ENCODE peak calls at places on chromosomes 16 and 17, in five cellular contexts. One of them, this sample, is unnamed.
A peak's percentile ranks its signal among the peaks of the same experiment; 100 is the strongest.

GRCh38 chr16:85334718-85335583 is 222.7 kb upstream of the CIBAR2 start:
- DNase-seq in neural progenitor cell: peak; percentile 85
- DNase-seq in prostate gland: peak; percentile 26
- DNase-seq in Peyer's patch: peak; percentile 92
- DNase-seq in psoas muscle: no peak
- DNase-seq in this sample: no peak

GRCh38 chr16:13176711-13177110 is 275.3 kb downstream of the SHISA9 start:
- DNase-seq in psoas muscle: no peak
- DNase-seq in Peyer's patch: no peak
- DNase-seq in neural progenitor cell: no peak
- DNase-seq in prostate gland: no peak
- DNase-seq in this sample: no peak

GRCh38 chr16:50598256-50598894 is 50.2 kb downstream of the NKD1 start:
- DNase-seq in psoas muscle: peak; percentile 73
- DNase-seq in prostate gland: no peak
- DNase-seq in Peyer's patch: no peak
- DNase-seq in neural progenitor cell: no peak
- DNase-seq in this sample: no peak

GRCh38 chr16:28168991-28169554 is 42.7 kb downstream of the XPO6 start:
- DNase-seq in psoas muscle: no peak
- DNase-seq in prostate gland: no peak
- DNase-seq in neural progenitor cell: no peak
- DNase-seq in Peyer's patch: no peak
- DNase-seq in this sample: no peak

GRCh38 chr16:59201160-59201559 is 467.0 kb upstream of the GOT2 start:
- DNase-seq in psoas muscle: no peak
- DNase-seq in Peyer's patch: no peak
- DNase-seq in neural progenitor cell: no peak
- DNase-seq in prostate gland: no peak
- DNase-seq in this sample: no peak

GRCh38 chr17:36602924-36603384 is 1.6 kb downstream of the MRM1 start:
- DNase-seq in prostate gland: no peak
- DNase-seq in Peyer's patch: no peak
- DNase-seq in psoas muscle: peak; percentile 56
- DNase-seq in neural progenitor cell: peak; percentile 84
- DNase-seq in this sample: no peak

GRCh38 chr16:71247478-71247877 is 17.0 kb upstream of the HYDIN start:
- DNase-seq in neural progenitor cell: no peak
- DNase-seq in Peyer's patch: no peak
- DNase-seq in prostate gland: no peak
- DNase-seq in psoas muscle: no peak
- DNase-seq in this sample: no peak

GRCh38 chr17:73800893-73801292 is 156.6 kb upstream of the SDK2 start:
- DNase-seq in Peyer's patch: no peak
- DNase-seq in neural progenitor cell: no peak
- DNase-seq in prostate gland: no peak
- DNase-seq in psoas muscle: no peak
- DNase-seq in this sample: no peak

GRCh38 chr17:72143245-72143644 is 22.4 kb downstream of the SOX9 start:
- DNase-seq in prostate gland: no peak
- DNase-seq in psoas muscle: no peak
- DNase-seq in neural progenitor cell: no peak
- DNase-seq in Peyer's patch: no peak
- DNase-seq in this sample: no peak

GRCh38 chr17:13311301-13311700 is 290.4 kb downstream of the HS3ST3A1 start:
- DNase-seq in neural progenitor cell: no peak
- DNase-seq in psoas muscle: no peak
- DNase-seq in prostate gland: no peak
- DNase-seq in Peyer's patch: no peak
- DNase-seq in this sample: no peak

GRCh38 chr17:28737770-28738679 is 5.8 kb upstream of the TRAF4 start:
- DNase-seq in Peyer's patch: no peak
- DNase-seq in neural progenitor cell: no peak
- DNase-seq in prostate gland: no peak
- DNase-seq in psoas muscle: peak; percentile 36
- DNase-seq in this sample: no peak

GRCh38 chr16:19410435-19411153 is 7.1 kb upstream of the TMC5 start:
- DNase-seq in neural progenitor cell: peak; percentile 82
- DNase-seq in prostate gland: peak; percentile 58
- DNase-seq in psoas muscle: peak; percentile 52
- DNase-seq in Peyer's patch: peak; percentile 85
- DNase-seq in this sample: no peak

GRCh38 chr16:76204249-76204648 is 73.0 kb upstream of the CNTNAP4 start:
- DNase-seq in Peyer's patch: no peak
- DNase-seq in prostate gland: no peak
- DNase-seq in neural progenitor cell: no peak
- DNase-seq in psoas muscle: no peak
- DNase-seq in this sample: no peak

GRCh38 chr16:71461686-71462648 is at the start of gene ZNF23:
- DNase-seq in psoas muscle: peak; percentile 92
- DNase-seq in prostate gland: peak; percentile 73
- DNase-seq in Peyer's patch: peak; percentile 90
- DNase-seq in neural progenitor cell: peak; percentile 88
- DNase-seq in this sample: peak; percentile 49

GRCh38 chr16:49575352-49576172 is 202.0 kb downstream of the C16orf78 start:
- DNase-seq in prostate gland: no peak
- DNase-seq in neural progenitor cell: no peak
- DNase-seq in Peyer's patch: no peak
- DNase-seq in psoas muscle: no peak
- DNase-seq in this sample: no peak

GRCh38 chr16:84084570-84085270 is 32.0 kb downstream of the MBTPS1 start:
- DNase-seq in Peyer's patch: peak; percentile 69
- DNase-seq in neural progenitor cell: peak; percentile 83
- DNase-seq in psoas muscle: peak; percentile 72
- DNase-seq in prostate gland: peak; percentile 74
- DNase-seq in this sample: no peak

GRCh38 chr17:80826955-80827645 is 164.5 kb upstream of the CHMP6 start:
- DNase-seq in Peyer's patch: peak; percentile 34
- DNase-seq in neural progenitor cell: peak; percentile 39
- DNase-seq in psoas muscle: peak; percentile 92
- DNase-seq in prostate gland: no peak
- DNase-seq in this sample: peak; percentile 84

GRCh38 chr17:7022791-7023571 is at the start of gene BCL6B:
- DNase-seq in Peyer's patch: no peak
- DNase-seq in psoas muscle: no peak
- DNase-seq in prostate gland: no peak
- DNase-seq in neural progenitor cell: peak; percentile 68
- DNase-seq in this sample: no peak

GRCh38 chr17:6361733-6362132 is 73.2 kb downstream of the AIPL1 start:
- DNase-seq in prostate gland: no peak
- DNase-seq in psoas muscle: no peak
- DNase-seq in Peyer's patch: no peak
- DNase-seq in neural progenitor cell: peak; percentile 40
- DNase-seq in this sample: no peak

GRCh38 chr17:78147315-78147998 is 1.3 kb downstream of the C17orf99 start:
- DNase-seq in neural progenitor cell: no peak
- DNase-seq in prostate gland: no peak
- DNase-seq in psoas muscle: no peak
- DNase-seq in Peyer's patch: no peak
- DNase-seq in this sample: no peak

GRCh38 chr16:1054660-1055556 is 17.6 kb upstream of the SSTR5 start:
- DNase-seq in Peyer's patch: peak; percentile 76
- DNase-seq in prostate gland: peak; percentile 35
- DNase-seq in psoas muscle: peak; percentile 79
- DNase-seq in neural progenitor cell: peak; percentile 92
- DNase-seq in this sample: no peak

GRCh38 chr17:58535431-58535830 is 21.0 kb upstream of the MTMR4 start:
- DNase-seq in prostate gland: no peak
- DNase-seq in psoas muscle: no peak
- DNase-seq in Peyer's patch: no peak
- DNase-seq in neural progenitor cell: no peak
- DNase-seq in this sample: no peak

GRCh38 chr17:67258836-67259468 is 14.0 kb upstream of the HELZ start:
- DNase-seq in neural progenitor cell: no peak
- DNase-seq in Peyer's patch: no peak
- DNase-seq in psoas muscle: no peak
- DNase-seq in prostate gland: no peak
- DNase-seq in this sample: no peak

GRCh38 chr17:17845046-17845775 is 8.4 kb upstream of the SREBF1 start:
- DNase-seq in Peyer's patch: no peak
- DNase-seq in prostate gland: no peak
- DNase-seq in neural progenitor cell: no peak
- DNase-seq in psoas muscle: no peak
- DNase-seq in this sample: no peak

GRCh38 chr17:35541434-35541833 is 4.0 kb upstream of the SLFN12L start:
- DNase-seq in prostate gland: no peak
- DNase-seq in neural progenitor cell: no peak
- DNase-seq in psoas muscle: no peak
- DNase-seq in Peyer's patch: no peak
- DNase-seq in this sample: no peak

GRCh38 chr17:18172528-18173278 is 10.9 kb upstream of the ALKBH5 start:
- DNase-seq in neural progenitor cell: no peak
- DNase-seq in psoas muscle: no peak
- DNase-seq in Peyer's patch: no peak
- DNase-seq in prostate gland: no peak
- DNase-seq in this sample: no peak

GRCh38 chr17:68172461-68172954 is 75.3 kb upstream of the AMZ2 start:
- DNase-seq in prostate gland: peak; percentile 68
- DNase-seq in Peyer's patch: peak; percentile 66
- DNase-seq in psoas muscle: peak; percentile 80
- DNase-seq in neural progenitor cell: peak; percentile 82
- DNase-seq in this sample: peak; percentile 25

GRCh38 chr16:2194166-2194834 is 2.1 kb downstream of the CASKIN1 start:
- DNase-seq in neural progenitor cell: peak; percentile 51
- DNase-seq in prostate gland: no peak
- DNase-seq in Peyer's patch: no peak
- DNase-seq in psoas muscle: no peak
- DNase-seq in this sample: no peak

GRCh38 chr16:82748026-82748425 is 121.3 kb downstream of the CDH13 start:
- DNase-seq in neural progenitor cell: no peak
- DNase-seq in psoas muscle: peak; percentile 68
- DNase-seq in prostate gland: no peak
- DNase-seq in Peyer's patch: no peak
- DNase-seq in this sample: peak; percentile 33

GRCh38 chr16:24253192-24253591 is 2.9 kb upstream of the CACNG3 start:
- DNase-seq in psoas muscle: no peak
- DNase-seq in Peyer's patch: no peak
- DNase-seq in neural progenitor cell: peak; percentile 83
- DNase-seq in prostate gland: no peak
- DNase-seq in this sample: no peak

GRCh38 chr16:28093383-28093725 is 29.8 kb upstream of the GSG1L start:
- DNase-seq in prostate gland: no peak
- DNase-seq in psoas muscle: no peak
- DNase-seq in Peyer's patch: peak; percentile 12
- DNase-seq in neural progenitor cell: no peak
- DNase-seq in this sample: no peak

GRCh38 chr16:56604966-56605365 is 3.4 kb upstream of the MT2A start:
- DNase-seq in Peyer's patch: no peak
- DNase-seq in psoas muscle: peak; percentile 46
- DNase-seq in prostate gland: no peak
- DNase-seq in neural progenitor cell: no peak
- DNase-seq in this sample: no peak

GRCh38 chr16:56606688-56607618 is 1.4 kb upstream of the MT2A start:
- DNase-seq in Peyer's patch: peak; percentile 64
- DNase-seq in neural progenitor cell: no peak
- DNase-seq in psoas muscle: peak; percentile 92
- DNase-seq in prostate gland: peak; percentile 82
- DNase-seq in this sample: peak; percentile 77

GRCh38 chr16:56606071-56606687 is 2.2 kb upstream of the MT2A start:
- DNase-seq in neural progenitor cell: no peak
- DNase-seq in prostate gland: peak; percentile 59
- DNase-seq in psoas muscle: peak; percentile 88
- DNase-seq in Peyer's patch: no peak
- DNase-seq in this sample: no peak

GRCh38 chr16:56603589-56603988 is 4.8 kb upstream of the MT2A start:
- DNase-seq in neural progenitor cell: peak; percentile 54
- DNase-seq in Peyer's patch: no peak
- DNase-seq in prostate gland: peak; percentile 51
- DNase-seq in psoas muscle: peak; percentile 78
- DNase-seq in this sample: no peak

GRCh38 chr16:56605475-56605874 is 2.9 kb upstream of the MT2A start:
- DNase-seq in neural progenitor cell: no peak
- DNase-seq in psoas muscle: no peak
- DNase-seq in Peyer's patch: no peak
- DNase-seq in prostate gland: no peak
- DNase-seq in this sample: no peak
- H3K27ac ChIP-seq in neural progenitor cell: no peak overlapping the region
- H3K27ac ChIP-seq in psoas muscle: peak overlapping the region; percentile 99
- H3K27ac ChIP-seq in Peyer's patch: peak overlapping the region; percentile 87
- H3K27ac ChIP-seq in prostate gland: peak overlapping the region; percentile 86
- H3K27ac ChIP-seq in this sample: peak overlapping the region; percentile 92

GRCh38 chr17:3827124-3827773 is 18.8 kb downstream of the NCBP3 start:
- DNase-seq in Peyer's patch: no peak
- DNase-seq in neural progenitor cell: peak; percentile 83
- DNase-seq in prostate gland: peak; percentile 55
- DNase-seq in psoas muscle: no peak
- DNase-seq in this sample: no peak
- H3K27ac ChIP-seq in Peyer's patch: no peak overlapping the region
- H3K27ac ChIP-seq in neural progenitor cell: no peak overlapping the region
- H3K27ac ChIP-seq in prostate gland: no peak overlapping the region
- H3K27ac ChIP-seq in psoas muscle: peak overlapping the region; percentile 82
- H3K27ac ChIP-seq in this sample: no peak overlapping the region

GRCh38 chr17:45794840-45795239 is 10.7 kb downstream of the CRHR1 start:
- DNase-seq in psoas muscle: no peak
- DNase-seq in Peyer's patch: no peak
- DNase-seq in neural progenitor cell: peak; percentile 56
- DNase-seq in prostate gland: no peak
- DNase-seq in this sample: no peak
- H3K27ac ChIP-seq in psoas muscle: no peak overlapping the region
- H3K27ac ChIP-seq in Peyer's patch: no peak overlapping the region
- H3K27ac ChIP-seq in neural progenitor cell: no peak overlapping the region
- H3K27ac ChIP-seq in prostate gland: no peak overlapping the region
- H3K27ac ChIP-seq in this sample: no peak overlapping the region

GRCh38 chr17:50219345-50219744 is 17.9 kb upstream of the COL1A1 start:
- DNase-seq in Peyer's patch: no peak
- DNase-seq in neural progenitor cell: no peak
- DNase-seq in prostate gland: no peak
- DNase-seq in psoas muscle: no peak
- DNase-seq in this sample: no peak
- H3K27ac ChIP-seq in Peyer's patch: peak overlapping the region; percentile 43
- H3K27ac ChIP-seq in neural progenitor cell: peak overlapping the region; percentile 48
- H3K27ac ChIP-seq in prostate gland: no peak overlapping the region
- H3K27ac ChIP-seq in psoas muscle: peak overlapping the region; percentile 26
- H3K27ac ChIP-seq in this sample: peak overlapping the region; percentile 94

GRCh38 chr17:30840775-30841174 is 9.0 kb downstream of the ATAD5 start:
- DNase-seq in neural progenitor cell: no peak
- DNase-seq in Peyer's patch: no peak
- DNase-seq in prostate gland: no peak
- DNase-seq in psoas muscle: no peak
- DNase-seq in this sample: no peak
- H3K27ac ChIP-seq in neural progenitor cell: no peak overlapping the region
- H3K27ac ChIP-seq in Peyer's patch: no peak overlapping the region
- H3K27ac ChIP-seq in prostate gland: no peak overlapping the region
- H3K27ac ChIP-seq in psoas muscle: no peak overlapping the region
- H3K27ac ChIP-seq in this sample: no peak overlapping the region